ENCODE peak calls at places on chromosome 18, in seven cellular contexts. V is transverse colon, B is WERI-Rb-1, D is A549, X is astrocyte of the spinal cord, R is foreskin fibroblast, A is lung. Z is an unnamed sample.

GRCh38 chr18:23837591-23837990 is 148.3 kb downstream of the LAMA3 start:
- DNase-seq in V (no peak), R (peak), B (no peak), D (no peak), A (no peak), X (peak), Z (peak)

GRCh38 chr18:55096261-55097026 is 137.2 kb upstream of the CCDC68 start:
- DNase-seq in D (peak), B (peak), R (peak), V (peak), X (peak), A (no peak), Z (peak)

GRCh38 chr18:53941601-53942335 is 282.7 kb downstream of the MBD2 start:
- DNase-seq in B (no peak), X (no peak), A (no peak), V (no peak), R (no peak), D (peak), Z (peak)

GRCh38 chr18:52894801-52895200 is 554.8 kb downstream of the DCC start:
- DNase-seq in X (no peak), D (no peak), A (no peak), V (no peak), R (no peak), B (no peak), Z (no peak)

GRCh38 chr18:63071566-63072175 is 247.9 kb downstream of the BCL2 start:
- DNase-seq in X (no peak), B (no peak), R (no peak), A (no peak), D (no peak), V (no peak), Z (no peak)

GRCh38 chr18:79794851-79795250 is 2.9 kb upstream of the KCNG2 start:
- DNase-seq in X (no peak), B (no peak), D (no peak), V (no peak), A (no peak), R (no peak), Z (no peak)

GRCh38 chr18:44839239-44839666 is 158.6 kb downstream of the SETBP1 start:
- DNase-seq in D (peak), A (peak), X (peak), V (peak), R (peak), B (peak), Z (peak)

GRCh38 chr18:63963610-63964256 is 6.1 kb upstream of the SERPINB8 start:
- DNase-seq in B (peak), D (peak), X (peak), V (peak), A (peak), R (peak), Z (peak)

GRCh38 chr18:41126541-41127235 is 828.3 kb upstream of the PIK3C3 start:
- DNase-seq in V (no peak), X (peak), D (no peak), A (no peak), B (no peak), R (peak), Z (peak)

GRCh38 chr18:5879479-5879882 is 15.8 kb downstream of the TMEM200C start:
- DNase-seq in X (peak), R (peak), A (no peak), V (no peak), D (peak), B (no peak), Z (peak)

GRCh38 chr18:24792164-24792563 is 331.7 kb downstream of the HRH4 start:
- DNase-seq in R (no peak), B (peak), A (no peak), V (no peak), D (no peak), X (no peak), Z (no peak)

GRCh38 chr18:50334546-50335152 is 40.2 kb upstream of the SKA1 start:
- DNase-seq in V (no peak), B (no peak), D (no peak), A (no peak), X (no peak), R (no peak), Z (no peak)

GRCh38 chr18:28791101-28791500 is 614.2 kb upstream of the CDH2 start:
- DNase-seq in R (no peak), B (no peak), D (no peak), V (no peak), X (peak), A (no peak), Z (peak)

GRCh38 chr18:24321071-24321470 is 76.6 kb downstream of the OSBPL1A start:
- DNase-seq in B (no peak), A (no peak), R (no peak), V (no peak), X (no peak), D (no peak), Z (no peak)

GRCh38 chr18:75247601-75248421 is 37.2 kb downstream of the TSHZ1 start:
- DNase-seq in D (peak), V (no peak), A (no peak), B (no peak), X (peak), R (no peak), Z (peak)

GRCh38 chr18:79512461-79513380 is 117.0 kb downstream of the NFATC1 start:
- DNase-seq in A (no peak), V (no peak), X (no peak), R (no peak), B (peak), D (no peak), Z (no peak)

GRCh38 chr18:26091047-26091630 is 726 bp upstream of the SS18 start:
- DNase-seq in R (no peak), V (no peak), X (no peak), A (no peak), B (no peak), D (peak), Z (no peak)

GRCh38 chr18:39702888-39703287 is 2137.3 kb upstream of the CELF4 start:
- DNase-seq in R (no peak), A (no peak), V (no peak), X (no peak), D (no peak), B (no peak), Z (no peak)

GRCh38 chr18:46156124-46156745 is 52.0 kb downstream of the HAUS1 start:
- DNase-seq in V (no peak), D (no peak), R (no peak), X (no peak), B (no peak), A (no peak), Z (no peak)

GRCh38 chr18:9184998-9185613 is 48.5 kb downstream of the ANKRD12 start:
- DNase-seq in A (no peak), V (no peak), R (no peak), X (peak), D (no peak), B (no peak), Z (peak)

GRCh38 chr18:9941108-9941507 is 27.3 kb downstream of the VAPA start:
- DNase-seq in X (no peak), A (no peak), B (no peak), V (no peak), D (no peak), R (no peak), Z (no peak)

GRCh38 chr18:1006309-1006708 is 101.6 kb downstream of the ADCYAP1 start:
- DNase-seq in A (no peak), R (no peak), X (no peak), D (no peak), B (no peak), V (no peak), Z (no peak)

GRCh38 chr18:79568543-79569205 is 110.9 kb upstream of the CTDP1 start:
- DNase-seq in D (no peak), V (no peak), X (no peak), R (no peak), A (no peak), B (peak), Z (no peak)

GRCh38 chr18:74284501-74285004 is 7.2 kb downstream of the CYB5A start:
- DNase-seq in D (no peak), A (no peak), X (no peak), R (no peak), V (no peak), B (no peak), Z (peak)

GRCh38 chr18:55607763-55608162 is 19.8 kb upstream of the TCF4 start:
- DNase-seq in A (no peak), X (no peak), D (no peak), B (no peak), V (no peak), R (no peak), Z (no peak)

GRCh38 chr18:25067291-25068050 is 284.5 kb downstream of the ZNF521 start:
- DNase-seq in R (no peak), X (no peak), V (no peak), B (no peak), D (no peak), A (no peak), Z (no peak)

GRCh38 chr18:65363911-65364632 is 386.7 kb upstream of the CDH7 start:
- DNase-seq in D (no peak), R (no peak), A (no peak), B (no peak), X (no peak), V (no peak), Z (no peak)

GRCh38 chr18:8858888-8859511 is 153.6 kb downstream of the MTCL1 start:
- DNase-seq in X (peak), B (no peak), V (no peak), D (peak), R (peak), A (no peak), Z (peak)

GRCh38 chr18:69259282-69259681 is 141.4 kb upstream of the DOK6 start:
- DNase-seq in R (no peak), D (no peak), A (no peak), V (no peak), B (no peak), X (no peak), Z (no peak)

GRCh38 chr18:80253236-80253635 is 5.9 kb upstream of the PARD6G start:
- DNase-seq in V (no peak), B (no peak), R (no peak), A (peak), X (no peak), D (no peak), Z (no peak)

GRCh38 chr18:27685807-27686412 is 491.0 kb downstream of the CDH2 start:
- DNase-seq in B (peak), V (no peak), X (peak), D (peak), R (peak), A (no peak), Z (peak)

GRCh38 chr18:5285326-5285725 is 10.2 kb downstream of the ZBTB14 start:
- DNase-seq in R (no peak), D (no peak), A (no peak), B (no peak), V (no peak), X (no peak), Z (no peak)

GRCh38 chr18:74714796-74715195 is 117.1 kb downstream of the ZNF407 start:
- DNase-seq in V (no peak), X (no peak), A (no peak), D (no peak), B (no peak), R (no peak), Z (no peak)

GRCh38 chr18:75135158-75135725 is 73.7 kb downstream of the PTGR3 start:
- DNase-seq in V (no peak), R (no peak), X (no peak), D (no peak), B (peak), A (no peak), Z (no peak)

GRCh38 chr18:58572680-58573079 is 56.2 kb downstream of the ALPK2 start:
- DNase-seq in R (no peak), B (no peak), V (no peak), X (no peak), A (no peak), D (no peak), Z (no peak)

GRCh38 chr18:24094561-24094960 is 44.3 kb upstream of the CABYR start:
- DNase-seq in R (no peak), X (no peak), A (no peak), V (no peak), D (no peak), B (no peak), Z (no peak)

GRCh38 chr18:33123852-33124251 is 316.7 kb downstream of the CCDC178 start:
- DNase-seq in X (no peak), A (no peak), B (no peak), R (no peak), D (no peak), V (no peak), Z (no peak)

GRCh38 chr18:79400591-79401381 is 5.1 kb downstream of the NFATC1 start:
- DNase-seq in D (no peak), R (no peak), B (no peak), X (no peak), V (no peak), A (no peak), Z (no peak)

GRCh38 chr18:63161728-63162195 is 157.8 kb downstream of the BCL2 start:
- DNase-seq in X (peak), V (peak), D (peak), R (peak), B (no peak), A (peak), Z (peak)

DNA sequence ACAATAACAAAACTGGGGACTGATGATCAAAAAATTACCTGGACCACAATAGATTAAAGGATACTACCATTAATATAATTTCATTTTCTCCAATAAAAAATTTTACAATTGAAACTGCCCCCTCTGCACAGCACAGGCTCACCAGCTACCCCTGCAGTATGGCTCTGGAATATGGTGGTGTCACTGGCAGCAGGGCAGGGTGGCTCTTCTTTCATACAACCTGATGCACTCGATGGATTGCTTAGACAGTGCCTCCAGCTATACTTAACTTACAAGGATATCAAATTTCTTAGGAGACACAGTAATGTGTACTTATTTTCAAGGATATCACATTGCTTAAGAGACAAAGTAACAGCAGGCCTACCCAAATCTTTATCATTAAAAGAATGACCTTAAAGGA is 124.0 kb downstream of the PRELID3A start:
- DNase-seq in X (no peak), B (no peak), V (no peak), D (no peak), A (no peak), R (no peak), Z (no peak)
- TF ChIP-seq CTCF in X (peak), B (peak), V (no peak), D (no peak), A (no peak), R (no peak), Z (peak)

GRCh38 chr18:12990128-12990485 is 1.1 kb upstream of the CEP192 start:
- DNase-seq in R (no peak), X (no peak), A (no peak), V (no peak), B (no peak), D (no peak), Z (no peak)
- H3K4me3 ChIP-seq in R (peak), X (no peak), A (no peak), V (no peak), B (peak), D (peak), Z (peak)

DNA sequence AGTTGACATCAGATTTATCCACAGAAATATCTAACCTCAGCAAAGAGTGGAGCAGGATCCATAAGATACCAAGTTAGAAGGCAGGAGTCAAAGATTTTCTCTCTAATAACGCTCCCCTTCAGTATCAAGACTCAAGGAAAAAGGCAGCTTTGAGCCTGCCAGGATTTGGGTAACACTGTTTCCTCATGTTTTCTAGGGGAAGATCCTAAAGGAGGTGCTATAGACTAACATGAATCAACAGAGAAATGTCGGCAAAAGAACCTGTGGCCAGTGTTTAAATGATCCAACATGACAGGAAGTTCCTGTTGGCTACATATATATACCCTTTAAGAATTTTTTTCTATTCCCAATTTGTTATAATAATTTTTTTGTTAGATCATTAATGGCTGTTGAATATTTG is 402.3 kb downstream of the TGIF1 start:
- DNase-seq in V (no peak), A (no peak), X (no peak), R (no peak), D (no peak), B (no peak), Z (no peak)
- TF ChIP-seq CTCF in V (no peak), A (no peak), X (no peak), R (no peak), D (no peak), B (peak), Z (no peak)

DNA sequence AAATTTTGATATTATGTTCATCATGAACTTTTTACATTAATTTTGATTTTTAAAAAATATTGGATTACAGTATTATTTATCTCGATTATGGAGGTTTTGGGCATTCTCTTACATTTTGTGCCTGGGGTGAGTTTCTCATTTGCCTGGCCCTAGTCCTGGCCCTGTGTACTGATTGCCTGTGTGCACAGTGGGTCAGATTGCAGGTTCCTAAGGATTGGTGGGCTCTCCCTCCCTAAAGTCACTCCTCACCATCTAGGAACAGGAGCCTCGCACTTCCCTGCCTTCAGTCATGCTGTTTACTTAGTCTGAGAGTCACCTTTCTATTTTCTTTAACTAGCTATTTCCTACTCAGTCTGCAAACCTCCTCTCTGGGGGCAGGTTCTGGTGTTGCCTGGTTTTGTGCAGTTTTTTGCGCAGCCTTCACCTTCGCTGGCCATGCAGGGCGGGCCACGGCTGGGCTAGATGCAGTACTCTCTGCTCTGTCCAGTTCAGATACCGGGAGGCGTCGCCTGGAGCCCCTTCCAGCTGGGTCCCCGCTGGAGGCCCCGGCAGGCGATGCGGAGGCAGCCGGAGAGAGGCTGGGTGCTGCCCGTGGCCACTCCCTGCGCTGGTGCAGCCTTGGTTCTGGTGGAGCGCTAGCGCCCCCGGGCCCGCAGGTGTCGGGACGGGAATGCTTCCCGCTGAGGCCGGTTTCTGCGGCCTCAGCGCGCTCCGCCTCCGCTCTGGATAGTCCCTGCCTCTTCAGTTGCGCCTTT is 23.3 kb upstream of the MC5R start:
- DNase-seq in B (peak), X (peak), R (peak), A (peak), D (peak), V (peak), Z (peak)
- H3K4me3 ChIP-seq in B (peak), X (no peak), R (peak), A (peak), D (peak), V (no peak), Z (no peak)

DNA sequence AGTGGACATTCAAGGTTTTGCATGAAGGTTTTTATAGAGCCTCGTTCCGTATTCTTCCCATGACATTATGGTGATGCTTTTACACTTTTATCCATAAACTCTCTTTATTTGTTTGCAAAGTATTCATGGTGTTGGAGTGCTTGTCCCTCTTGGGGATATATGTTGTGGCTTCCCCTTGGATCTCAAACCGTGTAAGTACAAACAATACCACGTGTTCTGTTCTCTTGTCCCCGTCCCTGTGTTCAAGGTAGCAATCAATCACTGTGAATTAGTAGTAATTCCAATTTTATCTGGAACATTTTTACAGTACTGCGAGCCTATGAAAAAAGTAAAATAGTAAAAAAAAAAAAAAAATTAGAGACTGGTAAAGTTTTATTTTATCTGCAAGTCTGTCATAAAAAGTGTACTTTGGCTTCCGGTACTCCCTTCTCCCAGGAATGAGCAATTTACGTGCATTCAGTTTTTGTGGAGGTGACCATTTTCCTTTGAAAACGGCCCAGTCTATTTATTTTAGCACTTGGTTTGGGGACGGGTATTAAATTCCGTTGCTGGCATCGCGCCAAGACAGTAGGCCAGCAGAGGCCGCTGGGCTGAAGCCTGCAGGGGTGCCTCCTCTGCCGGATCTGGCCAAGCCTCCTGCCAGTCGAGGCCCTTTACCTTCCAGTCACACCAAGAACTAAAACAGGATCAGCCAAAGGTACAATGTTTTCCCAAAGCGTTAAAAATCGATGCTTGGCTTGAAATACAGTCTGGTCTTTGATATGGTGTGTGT is 175.7 kb downstream of the SOCS6 start:
- DNase-seq in D (peak), A (peak), B (peak), X (peak), R (peak), V (peak), Z (peak)
- TF ChIP-seq CTCF in D (peak), A (no peak), B (peak), X (peak), R (peak), V (peak), Z (peak)

GRCh38 chr18:49021433-49022129 is 70.8 kb upstream of the SMAD7 start:
- DNase-seq in R (no peak), X (peak), A (peak), V (peak), D (peak), B (peak), Z (peak)
- H3K4me3 ChIP-seq in R (no peak), X (no peak), A (peak), V (no peak), D (no peak), B (no peak), Z (no peak)

GRCh38 chr18:2480536-2480935 is 90.8 kb downstream of the METTL4 start:
- DNase-seq in X (peak), D (peak), B (no peak), A (no peak), R (no peak), V (no peak), Z (no peak)

GRCh38 chr18:2482711-2483475 is 88.4 kb downstream of the METTL4 start:
- DNase-seq in V (no peak), A (no peak), X (no peak), B (no peak), R (no peak), D (no peak), Z (no peak)

DNA sequence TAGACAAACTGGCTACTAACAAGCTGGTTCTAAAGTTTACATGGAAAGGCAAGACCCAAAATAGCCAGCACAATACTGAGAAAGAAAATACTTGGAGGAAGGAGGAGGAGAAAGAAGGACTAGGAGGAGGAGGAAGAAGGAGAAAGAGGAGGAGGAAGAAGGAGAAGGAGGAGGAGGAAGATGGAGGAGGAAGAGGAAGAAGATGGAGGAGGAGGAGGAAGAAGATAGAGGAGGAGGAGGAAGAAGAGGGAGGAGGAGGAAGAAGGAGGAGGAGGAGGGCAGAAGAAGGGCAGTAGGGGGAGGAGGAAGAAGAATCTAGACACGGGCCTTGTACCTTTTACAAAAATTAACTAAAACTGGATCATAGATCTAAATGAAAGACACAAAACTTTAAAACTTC is 92.6 kb downstream of the METTL4 start:
- DNase-seq in B (no peak), V (no peak), X (no peak), A (no peak), D (no peak), R (no peak), Z (no peak)
- TF ChIP-seq CTCF in B (no peak), V (no peak), X (no peak), A (no peak), D (no peak), R (no peak), Z (no peak)